ENCODE peak calls at places on chromosomes 2 and 18, in five cellular contexts. One of them, this sample, is unnamed.

GRCh38 chr18:79525556-79526467 is 130.1 kb downstream of the NFATC1 start:
- DNase-seq in IMR-90: no peak
- DNase-seq in PC-9: no peak
- DNase-seq in neural progenitor cell: no peak
- DNase-seq in left ventricle myocardium inferior: peak; percentile 72
- DNase-seq in this sample: peak; percentile 60

GRCh38 chr2:127703282-127703681 is 2.0 kb downstream of the SFT2D3 start:
- DNase-seq in PC-9: no peak
- DNase-seq in IMR-90: no peak
- DNase-seq in neural progenitor cell: no peak
- DNase-seq in left ventricle myocardium inferior: no peak
- DNase-seq in this sample: no peak

GRCh38 chr2:44941551-44942234 is at the start of gene SIX3:
- DNase-seq in PC-9: peak; percentile 65
- DNase-seq in left ventricle myocardium inferior: no peak
- DNase-seq in neural progenitor cell: peak; percentile 95
- DNase-seq in IMR-90: no peak
- DNase-seq in this sample: peak; percentile 86

GRCh38 chr2:96538487-96539214 is 2.1 kb downstream of the ARID5A start:
- DNase-seq in IMR-90: no peak
- DNase-seq in neural progenitor cell: peak; percentile 95
- DNase-seq in left ventricle myocardium inferior: peak; percentile 85
- DNase-seq in PC-9: no peak
- DNase-seq in this sample: peak; percentile 95

GRCh38 chr2:119784876-119785275 is 25.2 kb downstream of the PTPN4 start:
- DNase-seq in PC-9: no peak
- DNase-seq in IMR-90: no peak
- DNase-seq in left ventricle myocardium inferior: no peak
- DNase-seq in neural progenitor cell: no peak
- DNase-seq in this sample: no peak

GRCh38 chr2:109435866-109436634 is 177.7 kb downstream of the SEPTIN10 start:
- DNase-seq in left ventricle myocardium inferior: peak; percentile 64
- DNase-seq in neural progenitor cell: no peak
- DNase-seq in PC-9: no peak
- DNase-seq in IMR-90: peak; percentile 43
- DNase-seq in this sample: no peak

GRCh38 chr2:126669772-126670171 is 13.8 kb downstream of the GYPC start:
- DNase-seq in left ventricle myocardium inferior: no peak
- DNase-seq in IMR-90: no peak
- DNase-seq in PC-9: no peak
- DNase-seq in neural progenitor cell: no peak
- DNase-seq in this sample: no peak

GRCh38 chr2:178029342-178029741 is 43.2 kb downstream of the PDE11A start:
- DNase-seq in neural progenitor cell: no peak
- DNase-seq in PC-9: no peak
- DNase-seq in IMR-90: no peak
- DNase-seq in left ventricle myocardium inferior: no peak
- DNase-seq in this sample: no peak

GRCh38 chr2:95390881-95391321 is 11.6 kb upstream of the FAHD2A start:
- DNase-seq in left ventricle myocardium inferior: no peak
- DNase-seq in PC-9: no peak
- DNase-seq in neural progenitor cell: no peak
- DNase-seq in IMR-90: no peak
- DNase-seq in this sample: peak; percentile 33

GRCh38 chr18:79964330-79965118 is at the start of gene HSBP1L1:
- DNase-seq in neural progenitor cell: peak; percentile 94
- DNase-seq in left ventricle myocardium inferior: peak; percentile 70
- DNase-seq in PC-9: peak; percentile 67
- DNase-seq in IMR-90: no peak
- DNase-seq in this sample: peak; percentile 90

GRCh38 chr2:202017940-202018339 is 15.7 kb upstream of the FZD7 start:
- DNase-seq in PC-9: no peak
- DNase-seq in left ventricle myocardium inferior: no peak
- DNase-seq in neural progenitor cell: no peak
- DNase-seq in IMR-90: no peak
- DNase-seq in this sample: no peak

GRCh38 chr2:203431391-203432185 is 103.4 kb downstream of the ABI2 start:
- DNase-seq in neural progenitor cell: no peak
- DNase-seq in IMR-90: peak; percentile 10
- DNase-seq in PC-9: no peak
- DNase-seq in left ventricle myocardium inferior: no peak
- DNase-seq in this sample: no peak

GRCh38 chr2:169828141-169828811 is 1.0 kb downstream of the UBR3 start:
- DNase-seq in neural progenitor cell: peak; percentile 60
- DNase-seq in PC-9: peak; percentile 40
- DNase-seq in IMR-90: peak; percentile 41
- DNase-seq in left ventricle myocardium inferior: peak; percentile 48
- DNase-seq in this sample: peak; percentile 66

GRCh38 chr2:168015274-168015953 is 232.0 kb downstream of the STK39 start:
- DNase-seq in left ventricle myocardium inferior: no peak
- DNase-seq in neural progenitor cell: no peak
- DNase-seq in PC-9: no peak
- DNase-seq in IMR-90: no peak
- DNase-seq in this sample: no peak

GRCh38 chr2:159163935-159164334 is 122.6 kb downstream of the WDSUB1 start:
- DNase-seq in PC-9: no peak
- DNase-seq in IMR-90: no peak
- DNase-seq in neural progenitor cell: no peak
- DNase-seq in left ventricle myocardium inferior: no peak
- DNase-seq in this sample: peak; percentile 3

GRCh38 chr2:105517814-105518705 is 119.2 kb upstream of the FHL2 start:
- DNase-seq in PC-9: no peak
- DNase-seq in neural progenitor cell: no peak
- DNase-seq in left ventricle myocardium inferior: peak; percentile 87
- DNase-seq in IMR-90: no peak
- DNase-seq in this sample: no peak

GRCh38 chr2:10165282-10165681 is 42.7 kb downstream of the RRM2 start:
- DNase-seq in left ventricle myocardium inferior: no peak
- DNase-seq in IMR-90: no peak
- DNase-seq in PC-9: no peak
- DNase-seq in neural progenitor cell: no peak
- DNase-seq in this sample: peak; percentile 40

GRCh38 chr2:54457326-54458023 is 1.3 kb downstream of the SPTBN1 start:
- DNase-seq in neural progenitor cell: peak; percentile 69
- DNase-seq in left ventricle myocardium inferior: peak; percentile 48
- DNase-seq in IMR-90: no peak
- DNase-seq in PC-9: no peak
- DNase-seq in this sample: peak; percentile 85

GRCh38 chr18:73891572-73892421 is 255.8 kb downstream of the FBXO15 start:
- DNase-seq in PC-9: no peak
- DNase-seq in IMR-90: no peak
- DNase-seq in neural progenitor cell: peak; percentile 90
- DNase-seq in left ventricle myocardium inferior: no peak
- DNase-seq in this sample: peak; percentile 88

GRCh38 chr2:159064446-159065301 is 96.2 kb downstream of the TANC1 start:
- DNase-seq in neural progenitor cell: peak; percentile 79
- DNase-seq in PC-9: peak; percentile 49
- DNase-seq in left ventricle myocardium inferior: no peak
- DNase-seq in IMR-90: peak; percentile 58
- DNase-seq in this sample: peak; percentile 83

GRCh38 chr2:40877734-40878288 is 425.9 kb upstream of the SLC8A1 start:
- DNase-seq in left ventricle myocardium inferior: no peak
- DNase-seq in neural progenitor cell: no peak
- DNase-seq in PC-9: no peak
- DNase-seq in IMR-90: no peak
- DNase-seq in this sample: no peak

GRCh38 chr2:85981579-85982247 is 92.9 kb upstream of the ST3GAL5 start:
- DNase-seq in IMR-90: no peak
- DNase-seq in PC-9: no peak
- DNase-seq in left ventricle myocardium inferior: no peak
- DNase-seq in neural progenitor cell: no peak
- DNase-seq in this sample: no peak

GRCh38 chr18:79396431-79397287 is 929 bp downstream of the NFATC1 start:
- DNase-seq in PC-9: no peak
- DNase-seq in left ventricle myocardium inferior: peak; percentile 66
- DNase-seq in IMR-90: peak; percentile 26
- DNase-seq in neural progenitor cell: peak; percentile 82
- DNase-seq in this sample: peak; percentile 81

GRCh38 chr2:152716805-152717241 is 438 bp downstream of the PRPF40A start:
- DNase-seq in neural progenitor cell: peak; percentile 72
- DNase-seq in PC-9: no peak
- DNase-seq in left ventricle myocardium inferior: no peak
- DNase-seq in IMR-90: no peak
- DNase-seq in this sample: no peak

GRCh38 chr2:176653856-176654443 is 384.7 kb downstream of the MTX2 start:
- DNase-seq in neural progenitor cell: peak; percentile 81
- DNase-seq in IMR-90: peak; percentile 55
- DNase-seq in left ventricle myocardium inferior: peak; percentile 25
- DNase-seq in PC-9: no peak
- DNase-seq in this sample: peak; percentile 91
- TF ChIP-seq CTCF in neural progenitor cell: peak; percentile 76
- TF ChIP-seq CTCF in IMR-90: peak; percentile 59
- TF ChIP-seq CTCF in left ventricle myocardium inferior: peak; percentile 78
- TF ChIP-seq CTCF in PC-9: peak; percentile 84
- TF ChIP-seq CTCF in this sample: peak; percentile 87

GRCh38 chr2:162044586-162044985 is 29.4 kb downstream of the DPP4 start:
- DNase-seq in PC-9: no peak
- DNase-seq in left ventricle myocardium inferior: no peak
- DNase-seq in neural progenitor cell: no peak
- DNase-seq in IMR-90: no peak
- DNase-seq in this sample: no peak
- H3K27ac ChIP-seq in PC-9: no peak overlapping the region
- H3K27ac ChIP-seq in left ventricle myocardium inferior: no peak overlapping the region
- H3K27ac ChIP-seq in neural progenitor cell: no peak overlapping the region
- H3K27ac ChIP-seq in IMR-90: no peak overlapping the region
- H3K27ac ChIP-seq in this sample: no peak overlapping the region

DNA sequence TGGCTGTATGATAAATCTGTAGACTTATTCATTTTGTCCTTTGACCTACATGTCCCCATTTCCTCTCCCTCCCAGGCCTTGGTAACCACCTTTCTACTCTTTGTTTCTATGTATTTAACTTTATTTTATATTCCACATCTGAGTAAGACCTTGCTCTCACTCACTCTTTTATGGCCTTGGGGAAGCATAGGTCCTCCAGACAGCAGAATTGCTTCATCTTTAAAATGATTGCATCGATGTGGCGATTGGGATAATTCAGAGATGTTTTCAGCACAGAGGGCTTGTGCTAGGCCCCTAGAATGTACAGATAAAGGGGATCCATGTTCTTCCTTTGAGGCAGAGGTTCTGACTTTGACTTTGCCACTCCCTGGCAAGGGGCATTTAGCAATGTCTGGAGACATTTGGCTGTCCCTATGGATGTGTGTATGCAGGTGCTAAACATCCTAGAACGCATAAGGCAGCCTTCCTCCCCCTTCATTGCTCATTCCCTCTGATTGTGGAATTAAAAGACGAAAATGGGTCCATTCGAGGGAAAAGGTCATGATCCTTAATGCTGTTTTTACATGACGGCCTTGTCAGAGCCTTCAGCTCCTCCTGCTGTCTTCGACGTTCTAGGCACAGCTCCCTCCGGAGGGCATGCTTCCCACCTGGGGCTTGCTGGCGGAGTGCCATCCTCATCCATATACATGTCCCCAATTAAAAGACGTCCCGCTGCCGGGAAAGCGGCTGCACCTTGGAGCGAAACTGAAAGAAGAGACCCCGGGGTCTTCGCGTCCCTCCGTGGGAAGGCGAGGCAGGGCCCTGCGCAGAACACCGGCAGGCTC is 1.1 kb upstream of the GPR39 start:
- DNase-seq in left ventricle myocardium inferior: no peak
- DNase-seq in PC-9: peak; percentile 85
- DNase-seq in IMR-90: peak; percentile 27
- DNase-seq in neural progenitor cell: no peak
- DNase-seq in this sample: no peak
- H3K4me3 ChIP-seq in left ventricle myocardium inferior: peak overlapping the region; percentile 70
- H3K4me3 ChIP-seq in PC-9: peak overlapping the region; percentile 65
- H3K4me3 ChIP-seq in IMR-90: peak overlapping the region; percentile 59
- H3K4me3 ChIP-seq in neural progenitor cell: peak overlapping the region; percentile 49
- H3K4me3 ChIP-seq in this sample: peak overlapping the region; percentile 84

GRCh38 chr2:220114443-220114842 is 487.0 kb downstream of the SLC4A3 start:
- DNase-seq in left ventricle myocardium inferior: no peak
- DNase-seq in PC-9: no peak
- DNase-seq in neural progenitor cell: no peak
- DNase-seq in IMR-90: no peak
- DNase-seq in this sample: no peak
- TF ChIP-seq CTCF in left ventricle myocardium inferior: no peak
- TF ChIP-seq CTCF in PC-9: no peak
- TF ChIP-seq CTCF in neural progenitor cell: no peak
- TF ChIP-seq CTCF in IMR-90: no peak
- TF ChIP-seq CTCF in this sample: no peak

GRCh38 chr2:36362291-36362690 is 6.7 kb downstream of the CRIM1 start:
- DNase-seq in left ventricle myocardium inferior: no peak
- DNase-seq in neural progenitor cell: no peak
- DNase-seq in PC-9: peak; percentile 77
- DNase-seq in IMR-90: peak; percentile 79
- DNase-seq in this sample: no peak
- H3K27ac ChIP-seq in left ventricle myocardium inferior: no peak overlapping the region
- H3K27ac ChIP-seq in neural progenitor cell: no peak overlapping the region
- H3K27ac ChIP-seq in PC-9: peak overlapping the region; percentile 63
- H3K27ac ChIP-seq in IMR-90: peak overlapping the region; percentile 74
- H3K27ac ChIP-seq in this sample: no peak overlapping the region

DNA sequence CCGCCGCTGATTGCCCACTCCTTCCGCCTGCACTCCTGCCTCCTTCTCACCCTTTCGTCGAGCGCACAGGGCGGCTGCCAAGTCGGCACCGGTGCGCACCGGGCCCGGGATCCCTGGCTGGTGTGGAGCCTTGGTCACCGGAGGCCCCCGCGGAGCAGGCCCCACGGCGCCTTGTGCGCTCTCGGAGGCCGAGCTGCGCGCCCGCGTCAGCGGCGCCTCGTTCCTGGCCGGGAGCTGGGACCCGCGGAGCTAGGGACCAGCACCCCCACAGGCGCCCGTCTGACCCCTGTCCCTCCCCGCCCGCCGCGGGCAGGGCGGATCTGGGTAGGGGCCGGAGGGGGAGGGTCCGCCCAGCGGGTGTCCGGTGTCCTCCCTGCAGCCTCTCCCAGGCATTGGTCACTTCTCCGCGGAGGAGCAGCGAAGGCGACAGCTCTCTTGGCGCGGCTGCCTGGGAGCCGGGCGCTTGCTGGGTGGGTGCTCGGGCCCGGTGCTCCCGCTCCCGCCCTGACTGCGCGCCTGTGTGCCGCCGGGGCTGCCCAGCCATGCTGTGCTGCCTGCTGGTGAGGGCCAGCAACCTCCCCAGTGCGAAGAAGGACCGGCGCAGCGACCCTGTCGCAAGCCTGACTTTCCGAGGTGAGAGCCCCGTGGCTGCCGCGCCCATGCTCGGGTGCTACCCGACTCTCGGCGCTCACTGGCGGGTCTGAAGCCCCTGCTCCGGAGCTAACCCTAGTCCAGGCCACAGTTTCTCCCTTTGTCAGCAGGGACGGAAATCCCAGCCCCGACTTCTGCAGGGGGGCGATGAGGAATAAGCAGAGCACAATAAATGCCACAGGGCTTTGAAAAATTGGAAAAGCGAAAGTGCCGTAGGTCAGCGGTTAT is 13.2 kb downstream of the DYSF start:
- DNase-seq in PC-9: peak; percentile 33
- DNase-seq in left ventricle myocardium inferior: peak; percentile 59
- DNase-seq in IMR-90: no peak
- DNase-seq in neural progenitor cell: peak; percentile 74
- DNase-seq in this sample: peak; percentile 84
- H3K4me3 ChIP-seq in PC-9: peak overlapping the region; percentile 58
- H3K4me3 ChIP-seq in left ventricle myocardium inferior: peak overlapping the region; percentile 85
- H3K4me3 ChIP-seq in IMR-90: peak overlapping the region; percentile 96
- H3K4me3 ChIP-seq in neural progenitor cell: peak overlapping the region; percentile 61
- H3K4me3 ChIP-seq in this sample: peak overlapping the region; percentile 82

GRCh38 chr2:135799738-135800137 is 37.2 kb downstream of the LCT start:
- DNase-seq in left ventricle myocardium inferior: no peak
- DNase-seq in PC-9: no peak
- DNase-seq in IMR-90: no peak
- DNase-seq in neural progenitor cell: no peak
- DNase-seq in this sample: no peak
- TF ChIP-seq CTCF in left ventricle myocardium inferior: no peak
- TF ChIP-seq CTCF in PC-9: no peak
- TF ChIP-seq CTCF in IMR-90: no peak
- TF ChIP-seq CTCF in neural progenitor cell: peak; percentile 8
- TF ChIP-seq CTCF in this sample: peak; percentile 42

This sample was measured in endodermal cell.